ENCODE peak calls at places on chromosome 18, in eight cellular contexts. T is EL; P is NCI-H1105 treated with DMSO at 0.1 percent for 48 hours; S is NCI-H2171 treated with DMSO at 0.1 percent for 48 hours; Q is C1 segment of cervical spinal cord; V is EH; W is activated CD8-positive, alpha-beta memory T cell treated with anti-CD3 and anti-CD28 coated beads for 1 hour; J is T-cell. Z is an unnamed sample.

GRCh38 chr18:34772887-34773286 is 62.8 kb downstream of the DTNA start:
- DNase-seq in T (peak), P (no peak), S (no peak), Q (no peak), V (peak), W (no peak), J (no peak), Z (no peak)

GRCh38 chr18:36572135-36572856 is 256.5 kb downstream of the TPGS2 start:
- DNase-seq in T (peak), P (peak), S (peak), Q (no peak), V (peak), W (no peak), J (no peak), Z (peak)

GRCh38 chr18:9422816-9423519 is 52.3 kb upstream of the RALBP1 start:
- DNase-seq in T (no peak), P (no peak), S (no peak), Q (no peak), V (no peak), W (no peak), J (no peak), Z (no peak)

GRCh38 chr18:45370190-45371010 is 244.9 kb upstream of the SLC14A2 start:
- DNase-seq in T (no peak), P (peak), S (no peak), Q (no peak), V (peak), W (no peak), J (no peak), Z (no peak)

GRCh38 chr18:31510319-31510718 is 12.3 kb downstream of the DSG2 start:
- DNase-seq in T (no peak), P (no peak), S (no peak), Q (no peak), V (no peak), W (no peak), J (no peak), Z (no peak)

GRCh38 chr18:495017-495416 is 5.5 kb downstream of the COLEC12 start:
- DNase-seq in T (no peak), P (no peak), S (no peak), Q (no peak), V (peak), W (no peak), J (no peak), Z (no peak)

GRCh38 chr18:41504316-41504715 is 450.7 kb upstream of the PIK3C3 start:
- DNase-seq in T (no peak), P (no peak), S (no peak), Q (no peak), V (no peak), W (no peak), J (no peak), Z (no peak)

GRCh38 chr18:10421859-10422258 is 32.6 kb upstream of the APCDD1 start:
- DNase-seq in T (peak), P (no peak), S (peak), Q (no peak), V (peak), W (no peak), J (no peak), Z (no peak)

GRCh38 chr18:78448106-78448505 is 531.5 kb upstream of the SALL3 start:
- DNase-seq in T (no peak), P (peak), S (no peak), Q (no peak), V (no peak), W (no peak), J (no peak), Z (no peak)

GRCh38 chr18:61893304-61893970 is 630 bp upstream of the RNF152 start:
- DNase-seq in T (peak), P (peak), S (no peak), Q (peak), V (peak), W (no peak), J (peak), Z (peak)